ENCODE peak calls at places on chromosomes 2 and 18, in four cellular contexts. One of them, this sample, is unnamed.

GRCh38 chr2:234249873-234250272 is 199.4 kb downstream of the SPP2 start:
- DNase-seq in HCT116: no peak
- DNase-seq in IMR-90: peak
- DNase-seq in gastrocnemius medialis: no peak
- DNase-seq in this sample: no peak

GRCh38 chr2:36322108-36322507 is 33.5 kb upstream of the CRIM1 start:
- DNase-seq in HCT116: peak
- DNase-seq in gastrocnemius medialis: no peak
- DNase-seq in IMR-90: peak
- DNase-seq in this sample: peak

GRCh38 chr2:42523341-42523740 is 29.6 kb upstream of the KCNG3 start:
- DNase-seq in HCT116: no peak
- DNase-seq in IMR-90: no peak
- DNase-seq in gastrocnemius medialis: no peak
- DNase-seq in this sample: no peak

GRCh38 chr2:84991404-84992151 is 20.6 kb downstream of the KCMF1 start:
- DNase-seq in IMR-90: peak
- DNase-seq in HCT116: no peak
- DNase-seq in gastrocnemius medialis: no peak
- DNase-seq in this sample: peak

GRCh38 chr2:13558368-13558767 is 841.6 kb downstream of the TRIB2 start:
- DNase-seq in HCT116: no peak
- DNase-seq in IMR-90: peak
- DNase-seq in gastrocnemius medialis: no peak
- DNase-seq in this sample: no peak

GRCh38 chr2:64327510-64328414 is 126.2 kb upstream of the LGALSL start:
- DNase-seq in gastrocnemius medialis: no peak
- DNase-seq in IMR-90: no peak
- DNase-seq in HCT116: no peak
- DNase-seq in this sample: no peak

GRCh38 chr2:189783451-189783926 is 650 bp downstream of the ORMDL1 start:
- DNase-seq in gastrocnemius medialis: no peak
- DNase-seq in HCT116: no peak
- DNase-seq in IMR-90: peak
- DNase-seq in this sample: no peak

GRCh38 chr2:220076734-220077133 is 449.3 kb downstream of the SLC4A3 start:
- DNase-seq in gastrocnemius medialis: peak
- DNase-seq in HCT116: no peak
- DNase-seq in IMR-90: peak
- DNase-seq in this sample: peak

GRCh38 chr2:124985210-124985760 is 960.2 kb downstream of the CNTNAP5 start:
- DNase-seq in gastrocnemius medialis: no peak
- DNase-seq in IMR-90: no peak
- DNase-seq in HCT116: no peak
- DNase-seq in this sample: no peak

GRCh38 chr2:226211439-226211838 is 588.2 kb downstream of the IRS1 start:
- DNase-seq in gastrocnemius medialis: no peak
- DNase-seq in HCT116: peak
- DNase-seq in IMR-90: peak
- DNase-seq in this sample: peak

GRCh38 chr2:191625016-191625415 is 52.9 kb upstream of the NABP1 start:
- DNase-seq in HCT116: no peak
- DNase-seq in gastrocnemius medialis: no peak
- DNase-seq in IMR-90: no peak
- DNase-seq in this sample: no peak

GRCh38 chr2:46569061-46569560 is 89.7 kb downstream of the TMEM247 start:
- DNase-seq in gastrocnemius medialis: no peak
- DNase-seq in IMR-90: peak
- DNase-seq in HCT116: no peak
- DNase-seq in this sample: peak

GRCh38 chr2:70440621-70441020 is 113.0 kb downstream of the TGFA start:
- DNase-seq in IMR-90: no peak
- DNase-seq in gastrocnemius medialis: no peak
- DNase-seq in HCT116: no peak
- DNase-seq in this sample: no peak

GRCh38 chr2:88423733-88424132 is 28.8 kb downstream of the FOXI3 start:
- DNase-seq in gastrocnemius medialis: no peak
- DNase-seq in HCT116: no peak
- DNase-seq in IMR-90: no peak
- DNase-seq in this sample: no peak

GRCh38 chr2:47811668-47812067 is 28.7 kb downstream of the MSH6 start:
- DNase-seq in gastrocnemius medialis: no peak
- DNase-seq in IMR-90: no peak
- DNase-seq in HCT116: no peak
- DNase-seq in this sample: no peak

GRCh38 chr2:235639387-235639786 is 145.5 kb downstream of the AGAP1 start:
- DNase-seq in IMR-90: peak
- DNase-seq in gastrocnemius medialis: peak
- DNase-seq in HCT116: no peak
- DNase-seq in this sample: peak

GRCh38 chr2:37898448-37898847 is 26.6 kb upstream of the RMDN2 start:
- DNase-seq in IMR-90: no peak
- DNase-seq in HCT116: no peak
- DNase-seq in gastrocnemius medialis: no peak
- DNase-seq in this sample: no peak

GRCh38 chr2:27772804-27773203 is 1.3 kb downstream of the MRPL33 start:
- DNase-seq in gastrocnemius medialis: no peak
- DNase-seq in IMR-90: peak
- DNase-seq in HCT116: no peak
- DNase-seq in this sample: no peak

GRCh38 chr2:187656123-187656522 is 101.9 kb upstream of the TFPI start:
- DNase-seq in IMR-90: no peak
- DNase-seq in HCT116: no peak
- DNase-seq in gastrocnemius medialis: no peak
- DNase-seq in this sample: no peak

GRCh38 chr2:187654535-187654934 is 100.3 kb upstream of the TFPI start:
- DNase-seq in IMR-90: no peak
- DNase-seq in HCT116: no peak
- DNase-seq in gastrocnemius medialis: no peak
- DNase-seq in this sample: no peak

GRCh38 chr2:187655001-187655400 is 100.8 kb upstream of the TFPI start:
- DNase-seq in IMR-90: no peak
- DNase-seq in gastrocnemius medialis: no peak
- DNase-seq in HCT116: no peak
- DNase-seq in this sample: no peak

DNA sequence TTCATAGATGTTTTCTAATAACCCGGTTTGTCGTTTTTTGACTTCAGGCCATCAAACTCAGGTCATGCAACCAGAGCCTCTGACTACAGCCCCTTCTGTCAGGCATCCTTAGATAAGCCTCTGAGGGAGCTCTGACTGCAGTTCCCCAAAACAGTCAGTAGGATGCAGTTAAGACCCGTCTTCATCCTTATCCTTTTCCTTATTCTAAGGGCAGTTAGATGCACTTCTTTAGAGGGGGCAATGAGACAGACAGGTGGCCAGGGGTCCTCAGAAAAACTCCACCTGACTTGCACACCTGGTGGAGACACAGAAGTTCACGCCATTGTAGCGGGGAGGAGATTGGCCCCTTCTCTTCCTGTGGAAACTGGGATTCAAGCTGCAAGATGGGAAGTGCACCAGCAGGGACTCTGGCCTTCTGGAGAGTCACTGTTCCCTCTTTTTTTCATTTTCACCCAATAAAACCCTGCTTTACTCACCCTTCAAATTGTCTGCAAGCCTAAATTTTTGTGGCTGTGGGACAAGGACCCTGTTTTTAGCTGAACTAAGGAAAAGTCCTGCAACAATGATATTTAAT is 104.8 kb upstream of the TFPI start:
- DNase-seq in HCT116: peak
- DNase-seq in IMR-90: peak
- DNase-seq in gastrocnemius medialis: no peak
- DNase-seq in this sample: no peak
- TF ChIP-seq CTCF in HCT116: peak
- TF ChIP-seq CTCF in IMR-90: peak
- TF ChIP-seq CTCF in gastrocnemius medialis: no peak
- TF ChIP-seq CTCF in this sample: peak

GRCh38 chr2:122651780-122652179 is 896.3 kb downstream of the TSN start:
- DNase-seq in HCT116: no peak
- DNase-seq in gastrocnemius medialis: no peak
- DNase-seq in IMR-90: no peak
- DNase-seq in this sample: no peak

GRCh38 chr2:122656403-122656802 is 901.0 kb downstream of the TSN start:
- DNase-seq in gastrocnemius medialis: no peak
- DNase-seq in HCT116: no peak
- DNase-seq in IMR-90: no peak
- DNase-seq in this sample: no peak

GRCh38 chr2:122651236-122651635 is 895.8 kb downstream of the TSN start:
- DNase-seq in IMR-90: no peak
- DNase-seq in HCT116: no peak
- DNase-seq in gastrocnemius medialis: no peak
- DNase-seq in this sample: no peak

GRCh38 chr2:122652670-122653069 is 897.2 kb downstream of the TSN start:
- DNase-seq in HCT116: no peak
- DNase-seq in gastrocnemius medialis: no peak
- DNase-seq in IMR-90: no peak
- DNase-seq in this sample: no peak
- H3K4me3 ChIP-seq in HCT116: no peak
- H3K4me3 ChIP-seq in gastrocnemius medialis: no peak
- H3K4me3 ChIP-seq in IMR-90: no peak
- H3K4me3 ChIP-seq in this sample: no peak

DNA sequence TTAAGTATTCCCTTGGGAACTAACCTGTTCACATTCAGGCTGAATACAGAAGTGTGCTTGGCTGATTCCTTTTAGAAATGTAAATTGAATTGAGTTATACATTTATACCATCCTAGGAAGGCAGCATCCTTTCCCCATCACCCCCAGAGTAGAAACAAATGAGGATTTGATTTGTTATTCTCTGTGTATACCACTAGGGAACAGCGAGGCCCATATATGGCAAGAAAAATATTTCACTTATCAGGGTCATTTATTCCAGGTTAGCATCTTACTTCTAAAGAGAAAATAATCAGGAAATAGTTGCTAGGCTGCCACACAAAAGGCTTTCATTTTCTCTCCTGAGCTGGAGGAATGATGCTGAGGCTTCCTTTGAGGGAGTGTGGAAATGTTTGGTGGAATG is 516.9 kb downstream of the PIK3C3 start:
- DNase-seq in IMR-90: no peak
- DNase-seq in HCT116: no peak
- DNase-seq in gastrocnemius medialis: no peak
- DNase-seq in this sample: no peak
- TF ChIP-seq CTCF in IMR-90: no peak
- TF ChIP-seq CTCF in HCT116: no peak
- TF ChIP-seq CTCF in gastrocnemius medialis: no peak
- TF ChIP-seq CTCF in this sample: no peak

DNA sequence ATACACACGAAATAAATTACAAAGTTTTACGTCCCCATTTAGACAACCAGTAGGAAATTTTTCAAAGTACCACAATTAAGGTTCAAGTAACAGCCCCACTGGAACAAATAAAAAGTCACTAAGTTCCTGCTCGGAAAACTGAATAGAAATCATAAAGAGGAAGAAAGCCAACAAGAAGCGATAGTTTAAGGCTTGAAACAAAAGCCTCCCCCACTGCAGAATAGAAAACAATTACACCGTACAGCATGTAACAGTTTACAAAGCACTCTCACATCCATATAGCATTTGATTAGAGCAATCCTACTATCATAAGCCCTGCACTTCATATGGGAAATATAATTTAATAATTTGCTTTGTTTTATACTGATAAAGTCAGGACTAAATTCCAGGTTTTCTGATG is 15.5 kb downstream of the KLF7 start:
- DNase-seq in gastrocnemius medialis: no peak
- DNase-seq in IMR-90: no peak
- DNase-seq in HCT116: no peak
- DNase-seq in this sample: no peak
- H3K4me3 ChIP-seq in gastrocnemius medialis: no peak
- H3K4me3 ChIP-seq in IMR-90: no peak
- H3K4me3 ChIP-seq in HCT116: no peak
- H3K4me3 ChIP-seq in this sample: no peak

GRCh38 chr2:143901185-143901842 is 618.6 kb downstream of the ZEB2 start:
- DNase-seq in gastrocnemius medialis: no peak
- DNase-seq in HCT116: peak
- DNase-seq in IMR-90: peak
- DNase-seq in this sample: peak
- TF ChIP-seq CTCF in gastrocnemius medialis: no peak
- TF ChIP-seq CTCF in HCT116: peak
- TF ChIP-seq CTCF in IMR-90: no peak
- TF ChIP-seq CTCF in this sample: no peak

This sample was measured in HFF-Myc.